ENCODE peak calls at places on chromosome 11, in five cellular contexts. One of them, this sample, is unnamed.
A peak's percentile ranks its signal among the peaks of the same experiment; 100 is the strongest.

GRCh38 chr11:33893711-33894401 is 2.0 kb upstream of the LMO2 start:
- DNase-seq in A549: no peak
- DNase-seq in fibroblast of mammary gland: no peak
- DNase-seq in left ventricle myocardium inferior: no peak
- DNase-seq in heart right ventricle: no peak
- DNase-seq in this sample: no peak

GRCh38 chr11:45653277-45653676 is 12.1 kb downstream of the CHST1 start:
- DNase-seq in A549: no peak
- DNase-seq in fibroblast of mammary gland: no peak
- DNase-seq in left ventricle myocardium inferior: no peak
- DNase-seq in heart right ventricle: no peak
- DNase-seq in this sample: no peak

GRCh38 chr11:27427183-27427980 is 45.2 kb downstream of the LGR4 start:
- DNase-seq in A549: no peak
- DNase-seq in fibroblast of mammary gland: peak; percentile 30
- DNase-seq in left ventricle myocardium inferior: no peak
- DNase-seq in heart right ventricle: no peak
- DNase-seq in this sample: peak; percentile 55

GRCh38 chr11:5291207-5291838 is 10.4 kb downstream of the OR51B4 start:
- DNase-seq in A549: peak; percentile 73
- DNase-seq in fibroblast of mammary gland: peak; percentile 69
- DNase-seq in left ventricle myocardium inferior: no peak
- DNase-seq in heart right ventricle: no peak
- DNase-seq in this sample: peak; percentile 31

GRCh38 chr11:128342511-128343133 is 244.7 kb downstream of the ETS1 start:
- DNase-seq in A549: peak; percentile 27
- DNase-seq in fibroblast of mammary gland: peak; percentile 41
- DNase-seq in left ventricle myocardium inferior: peak; percentile 38
- DNase-seq in heart right ventricle: peak; percentile 75
- DNase-seq in this sample: peak; percentile 79

GRCh38 chr11:21410513-21410912 is 741.1 kb downstream of the NELL1 start:
- DNase-seq in A549: no peak
- DNase-seq in fibroblast of mammary gland: no peak
- DNase-seq in left ventricle myocardium inferior: no peak
- DNase-seq in heart right ventricle: no peak
- DNase-seq in this sample: no peak

GRCh38 chr11:73149105-73149504 is 7.0 kb upstream of the FCHSD2 start:
- DNase-seq in A549: no peak
- DNase-seq in fibroblast of mammary gland: no peak
- DNase-seq in left ventricle myocardium inferior: no peak
- DNase-seq in heart right ventricle: peak; percentile 34
- DNase-seq in this sample: no peak

GRCh38 chr11:23192256-23192655 is 332.0 kb upstream of the CCDC179 start:
- DNase-seq in A549: no peak
- DNase-seq in fibroblast of mammary gland: peak; percentile 71
- DNase-seq in left ventricle myocardium inferior: no peak
- DNase-seq in heart right ventricle: no peak
- DNase-seq in this sample: peak; percentile 35

GRCh38 chr11:131913267-131913666 is 542.9 kb downstream of the NTM start:
- DNase-seq in A549: no peak
- DNase-seq in fibroblast of mammary gland: no peak
- DNase-seq in left ventricle myocardium inferior: no peak
- DNase-seq in heart right ventricle: no peak
- DNase-seq in this sample: no peak

GRCh38 chr11:131909426-131910200 is 539.2 kb downstream of the NTM start:
- DNase-seq in A549: no peak
- DNase-seq in fibroblast of mammary gland: no peak
- DNase-seq in left ventricle myocardium inferior: no peak
- DNase-seq in heart right ventricle: no peak
- DNase-seq in this sample: no peak

GRCh38 chr11:131912127-131912526 is 541.7 kb downstream of the NTM start:
- DNase-seq in A549: no peak
- DNase-seq in fibroblast of mammary gland: no peak
- DNase-seq in left ventricle myocardium inferior: no peak
- DNase-seq in heart right ventricle: no peak
- DNase-seq in this sample: no peak

GRCh38 chr11:131908316-131908715 is 537.9 kb downstream of the NTM start:
- DNase-seq in A549: no peak
- DNase-seq in fibroblast of mammary gland: no peak
- DNase-seq in left ventricle myocardium inferior: no peak
- DNase-seq in heart right ventricle: no peak
- DNase-seq in this sample: no peak

GRCh38 chr11:131910491-131911387 is 540.3 kb downstream of the NTM start:
- DNase-seq in A549: peak; percentile 3
- DNase-seq in fibroblast of mammary gland: peak; percentile 38
- DNase-seq in left ventricle myocardium inferior: no peak
- DNase-seq in heart right ventricle: no peak
- DNase-seq in this sample: peak; percentile 54
- H3K4me3 ChIP-seq in A549: no peak overlapping the region
- H3K4me3 ChIP-seq in fibroblast of mammary gland: peak overlapping the region; percentile 72
- H3K4me3 ChIP-seq in left ventricle myocardium inferior: peak overlapping the region; percentile 63
- H3K4me3 ChIP-seq in heart right ventricle: peak overlapping the region; percentile 53
- H3K4me3 ChIP-seq in this sample: peak overlapping the region; percentile 84

DNA sequence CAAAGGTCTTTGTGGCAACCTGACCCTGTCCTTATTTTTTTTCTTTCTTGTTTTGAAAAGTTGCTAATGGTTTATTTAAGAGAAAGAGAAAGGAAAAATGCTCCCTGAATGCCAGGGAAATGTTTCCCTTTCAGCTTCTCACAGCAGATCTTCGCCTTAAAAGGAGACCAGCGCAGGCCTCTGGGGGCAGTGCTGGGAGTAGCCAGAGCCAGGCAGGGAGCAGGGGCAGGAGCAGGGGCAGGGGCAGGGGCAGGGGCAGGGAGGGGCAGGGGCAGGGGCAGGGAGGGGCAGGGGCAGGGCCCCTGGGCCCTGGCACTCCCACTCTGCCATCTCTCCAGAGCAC is 5.1 kb downstream of the MOB2 start:
- DNase-seq in A549: no peak
- DNase-seq in fibroblast of mammary gland: no peak
- DNase-seq in left ventricle myocardium inferior: no peak
- DNase-seq in heart right ventricle: no peak
- DNase-seq in this sample: no peak
- TF ChIP-seq CTCF in A549: no peak
- TF ChIP-seq CTCF in fibroblast of mammary gland: no peak
- TF ChIP-seq CTCF in left ventricle myocardium inferior: no peak
- TF ChIP-seq CTCF in heart right ventricle: no peak
- TF ChIP-seq CTCF in this sample: no peak

GRCh38 chr11:114075343-114075610 is 15.8 kb downstream of the ZBTB16 start:
- DNase-seq in A549: no peak
- DNase-seq in fibroblast of mammary gland: no peak
- DNase-seq in left ventricle myocardium inferior: no peak
- DNase-seq in heart right ventricle: no peak
- DNase-seq in this sample: no peak
- H3K4me3 ChIP-seq in A549: no peak overlapping the region
- H3K4me3 ChIP-seq in fibroblast of mammary gland: no peak overlapping the region
- H3K4me3 ChIP-seq in left ventricle myocardium inferior: peak overlapping the region; percentile 49
- H3K4me3 ChIP-seq in heart right ventricle: no peak overlapping the region
- H3K4me3 ChIP-seq in this sample: no peak overlapping the region

GRCh38 chr11:108788565-108789199 is 123.8 kb downstream of the DDX10 start:
- DNase-seq in A549: peak; percentile 31
- DNase-seq in fibroblast of mammary gland: peak; percentile 63
- DNase-seq in left ventricle myocardium inferior: no peak
- DNase-seq in heart right ventricle: peak; percentile 6
- DNase-seq in this sample: peak; percentile 53
- TF ChIP-seq CTCF in A549: peak; percentile 24
- TF ChIP-seq CTCF in fibroblast of mammary gland: peak; percentile 63
- TF ChIP-seq CTCF in left ventricle myocardium inferior: peak; percentile 48
- TF ChIP-seq CTCF in heart right ventricle: peak; percentile 48
- TF ChIP-seq CTCF in this sample: peak; percentile 62

DNA sequence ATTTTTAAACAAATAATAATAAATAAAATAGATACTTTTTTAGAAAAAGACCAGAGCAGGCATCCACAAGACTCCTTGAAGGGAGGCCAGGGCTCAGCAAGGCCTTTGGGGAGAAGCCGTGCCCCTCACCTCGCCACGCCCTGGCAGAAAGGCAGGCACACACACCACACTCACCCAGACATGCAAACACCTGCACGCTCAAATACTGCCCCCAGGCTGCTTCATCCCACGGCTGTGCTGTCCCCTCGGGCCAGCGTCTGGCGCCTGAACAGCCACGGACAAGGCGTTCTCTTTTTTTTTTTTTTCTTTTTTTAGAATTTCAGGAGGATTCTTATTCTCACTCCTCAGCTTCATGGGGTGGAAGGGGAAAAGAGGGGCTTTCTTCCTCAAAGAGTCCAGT is 1.5 kb downstream of the FADS3 start:
- DNase-seq in A549: no peak
- DNase-seq in fibroblast of mammary gland: no peak
- DNase-seq in left ventricle myocardium inferior: no peak
- DNase-seq in heart right ventricle: no peak
- DNase-seq in this sample: no peak
- H3K4me3 ChIP-seq in A549: no peak overlapping the region
- H3K4me3 ChIP-seq in fibroblast of mammary gland: no peak overlapping the region
- H3K4me3 ChIP-seq in left ventricle myocardium inferior: peak overlapping the region; percentile 98
- H3K4me3 ChIP-seq in heart right ventricle: peak overlapping the region; percentile 93
- H3K4me3 ChIP-seq in this sample: peak overlapping the region; percentile 98

GRCh38 chr11:87224486-87224885 is 186.8 kb downstream of the TMEM135 start:
- DNase-seq in A549: no peak
- DNase-seq in fibroblast of mammary gland: no peak
- DNase-seq in left ventricle myocardium inferior: no peak
- DNase-seq in heart right ventricle: no peak
- DNase-seq in this sample: no peak

GRCh38 chr11:87232320-87232719 is 194.6 kb downstream of the TMEM135 start:
- DNase-seq in A549: no peak
- DNase-seq in fibroblast of mammary gland: no peak
- DNase-seq in left ventricle myocardium inferior: no peak
- DNase-seq in heart right ventricle: no peak
- DNase-seq in this sample: no peak

GRCh38 chr11:87223816-87224215 is 186.1 kb downstream of the TMEM135 start:
- DNase-seq in A549: no peak
- DNase-seq in fibroblast of mammary gland: peak; percentile 81
- DNase-seq in left ventricle myocardium inferior: no peak
- DNase-seq in heart right ventricle: no peak
- DNase-seq in this sample: peak; percentile 54

GRCh38 chr11:87228820-87229219 is 191.1 kb downstream of the TMEM135 start:
- DNase-seq in A549: no peak
- DNase-seq in fibroblast of mammary gland: no peak
- DNase-seq in left ventricle myocardium inferior: no peak
- DNase-seq in heart right ventricle: no peak
- DNase-seq in this sample: no peak
- TF ChIP-seq CTCF in A549: no peak
- TF ChIP-seq CTCF in fibroblast of mammary gland: no peak
- TF ChIP-seq CTCF in left ventricle myocardium inferior: no peak
- TF ChIP-seq CTCF in heart right ventricle: no peak
- TF ChIP-seq CTCF in this sample: no peak

This sample was measured in AG10803.